ENCODE peak calls at places on chromosomes 5 and 9, in six cellular contexts. Q is WTC11, I is Peyer's patch, N is bronchial epithelial cell, F is pancreas, Y is neural progenitor cell. U is an unnamed sample.

GRCh38 chr9:107316795-107317661 is 33.9 kb downstream of the RAD23B start:
- DNase-seq in Q (no peak), I (no peak), N (peak), F (no peak), Y (peak), U (no peak)

GRCh38 chr9:120914410-120914809 is 12.2 kb downstream of the TRAF1 start:
- DNase-seq in Q (no peak), I (no peak), N (no peak), F (no peak), Y (no peak), U (no peak)

GRCh38 chr9:115004535-115004934 is 74.1 kb upstream of the TNFSF8 start:
- DNase-seq in Q (no peak), I (no peak), N (no peak), F (no peak), Y (no peak), U (no peak)

GRCh38 chr9:127318651-127319167 is 54.1 kb downstream of the GARNL3 start:
- DNase-seq in Q (no peak), I (no peak), N (peak), F (no peak), Y (no peak), U (no peak)

GRCh38 chr5:170006016-170006415 is 25.7 kb upstream of the INSYN2B start:
- DNase-seq in Q (no peak), I (no peak), N (no peak), F (no peak), Y (peak), U (peak)

GRCh38 chr5:4207456-4207855 is 611.8 kb downstream of the IRX1 start:
- DNase-seq in Q (no peak), I (no peak), N (no peak), F (no peak), Y (peak), U (no peak)

GRCh38 chr5:6587171-6587570 is 45.7 kb downstream of the NSUN2 start:
- DNase-seq in Q (no peak), I (no peak), N (no peak), F (no peak), Y (no peak), U (no peak)

GRCh38 chr9:5441043-5441442 is 3.3 kb upstream of the PLGRKT start:
- DNase-seq in Q (no peak), I (no peak), N (peak), F (no peak), Y (no peak), U (no peak)

GRCh38 chr5:112918679-112919078 is 3.3 kb downstream of the REEP5 start:
- DNase-seq in Q (no peak), I (no peak), N (no peak), F (no peak), Y (no peak), U (peak)

GRCh38 chr5:132767150-132767549 is 9.9 kb downstream of the SEPTIN8 start:
- DNase-seq in Q (no peak), I (peak), N (no peak), F (no peak), Y (no peak), U (no peak)

GRCh38 chr5:31854181-31854624 is 215.3 kb downstream of the PDZD2 start:
- DNase-seq in Q (peak), I (no peak), N (peak), F (peak), Y (peak), U (peak)

GRCh38 chr9:134222018-134222573 is 57.7 kb upstream of the RNU6ATAC start:
- DNase-seq in Q (no peak), I (no peak), N (peak), F (peak), Y (no peak), U (no peak)

GRCh38 chr5:58804331-58804730 is 221.5 kb downstream of the RAB3C start:
- DNase-seq in Q (no peak), I (no peak), N (no peak), F (no peak), Y (peak), U (no peak)

GRCh38 chr9:125683486-125683885 is 23.5 kb downstream of the MAPKAP1 start:
- DNase-seq in Q (no peak), I (no peak), N (peak), F (no peak), Y (no peak), U (no peak)

GRCh38 chr5:132134384-132134783 is 60.8 kb downstream of the CSF2 start:
- DNase-seq in Q (no peak), I (no peak), N (peak), F (no peak), Y (no peak), U (no peak)

GRCh38 chr5:75909223-75909622 is 174.0 kb upstream of the SV2C start:
- DNase-seq in Q (no peak), I (no peak), N (no peak), F (no peak), Y (no peak), U (no peak)

GRCh38 chr5:53877243-53877642 is 316.8 kb downstream of the NDUFS4 start:
- DNase-seq in Q (no peak), I (no peak), N (peak), F (no peak), Y (no peak), U (no peak)

GRCh38 chr5:6780802-6781391 is 67.7 kb downstream of the TENT4A start:
- DNase-seq in Q (no peak), I (no peak), N (no peak), F (no peak), Y (no peak), U (no peak)

GRCh38 chr5:144028644-144029043 is 141.8 kb downstream of the YIPF5 start:
- DNase-seq in Q (no peak), I (no peak), N (no peak), F (no peak), Y (no peak), U (no peak)

GRCh38 chr9:14662060-14662453 is 31.2 kb downstream of the ZDHHC21 start:
- DNase-seq in Q (no peak), I (no peak), N (no peak), F (no peak), Y (no peak), U (no peak)

GRCh38 chr9:14660721-14661120 is 32.5 kb downstream of the ZDHHC21 start:
- DNase-seq in Q (no peak), I (no peak), N (no peak), F (no peak), Y (no peak), U (no peak)

GRCh38 chr9:14661421-14662059 is 31.7 kb downstream of the ZDHHC21 start:
- DNase-seq in Q (no peak), I (no peak), N (peak), F (no peak), Y (peak), U (no peak)
- TF ChIP-seq CTCF in Q (peak), I (no peak), N (peak), F (peak), Y (peak), U (peak)

GRCh38 chr5:74765929-74766328 is 988 bp downstream of the GFM2 start:
- DNase-seq in Q (no peak), I (no peak), N (no peak), F (no peak), Y (no peak), U (no peak)

GRCh38 chr5:74767579-74767913 is 497 bp downstream of the NSA2 start:
- DNase-seq in Q (no peak), I (no peak), N (peak), F (no peak), Y (peak), U (peak)

GRCh38 chr5:74765201-74765600 is 1.7 kb downstream of the GFM2 start:
- DNase-seq in Q (no peak), I (no peak), N (peak), F (no peak), Y (peak), U (no peak)

GRCh38 chr5:74766348-74766886 is 500 bp downstream of the GFM2 start:
- DNase-seq in Q (no peak), I (no peak), N (peak), F (no peak), Y (peak), U (no peak)

DNA sequence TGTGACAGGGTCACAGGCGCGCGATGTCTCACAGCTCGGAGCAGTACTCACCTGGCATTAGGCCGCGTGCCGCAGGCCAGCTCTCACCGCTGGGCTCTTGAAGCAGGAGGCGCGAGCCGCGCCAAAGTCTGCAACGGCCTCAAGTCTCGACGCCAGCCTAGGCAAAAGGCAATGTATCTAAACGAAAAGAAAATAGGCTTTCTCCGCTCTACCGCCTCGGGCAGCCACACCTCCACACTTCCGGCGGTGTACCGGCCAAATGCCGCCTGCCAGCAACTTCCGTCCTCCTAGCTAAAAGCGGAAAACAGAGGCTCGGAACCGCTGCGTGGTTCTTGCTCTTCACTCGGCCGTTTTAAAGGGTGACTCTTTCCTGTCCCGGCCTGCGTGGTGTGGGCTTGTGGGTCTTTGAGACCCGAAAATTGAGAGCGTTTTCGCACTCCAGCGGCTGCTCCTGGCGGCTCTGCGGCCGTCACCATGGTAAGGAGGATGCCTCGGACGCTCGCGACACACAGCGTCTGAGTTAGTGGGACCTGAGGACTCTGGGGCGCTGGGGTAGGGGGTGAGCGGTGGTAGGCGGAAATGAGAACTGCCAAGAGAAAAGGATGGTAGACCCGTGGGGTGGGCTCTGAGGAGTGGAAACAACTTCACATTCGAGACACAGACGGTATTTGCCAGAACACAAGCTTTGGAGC is at the start of the genes GFM2 and NSA2:
- DNase-seq in Q (peak), I (peak), N (peak), F (peak), Y (peak), U (peak)
- TF ChIP-seq CTCF in Q (no peak), I (no peak), N (no peak), F (no peak), Y (no peak), U (no peak)

DNA sequence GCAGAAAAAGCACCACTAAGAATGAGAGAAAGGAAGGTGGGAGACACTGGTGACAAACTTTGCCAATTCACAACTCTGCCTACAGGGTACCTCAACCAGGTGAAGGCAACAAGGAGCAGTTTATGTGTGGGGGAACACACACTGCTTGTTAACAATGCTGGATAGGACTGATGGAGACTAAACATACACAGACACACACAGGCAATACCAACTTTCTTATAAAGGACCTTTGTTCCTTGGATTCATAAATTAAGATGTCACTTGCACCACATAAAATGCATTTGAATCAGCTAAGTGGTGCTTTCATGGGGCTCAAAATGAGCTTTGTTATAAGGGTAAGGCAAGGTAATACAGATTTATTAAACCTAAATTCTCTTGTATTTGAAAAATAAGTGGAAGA is 4.0 kb downstream of the TSTD2 start:
- DNase-seq in Q (no peak), I (no peak), N (no peak), F (no peak), Y (no peak), U (no peak)
- TF ChIP-seq CTCF in Q (no peak), I (no peak), N (no peak), F (no peak), Y (no peak), U (no peak)

GRCh38 chr9:10226996-10227395 is 385.8 kb downstream of the PTPRD start:
- DNase-seq in Q (no peak), I (no peak), N (peak), F (no peak), Y (no peak), U (no peak)

GRCh38 chr9:10228082-10228481 is 384.7 kb downstream of the PTPRD start:
- DNase-seq in Q (no peak), I (no peak), N (peak), F (no peak), Y (no peak), U (no peak)

GRCh38 chr9:10230512-10230911 is 382.3 kb downstream of the PTPRD start:
- DNase-seq in Q (no peak), I (no peak), N (no peak), F (no peak), Y (no peak), U (no peak)

GRCh38 chr9:10238087-10238486 is 374.7 kb downstream of the PTPRD start:
- DNase-seq in Q (no peak), I (no peak), N (no peak), F (no peak), Y (no peak), U (no peak)

DNA sequence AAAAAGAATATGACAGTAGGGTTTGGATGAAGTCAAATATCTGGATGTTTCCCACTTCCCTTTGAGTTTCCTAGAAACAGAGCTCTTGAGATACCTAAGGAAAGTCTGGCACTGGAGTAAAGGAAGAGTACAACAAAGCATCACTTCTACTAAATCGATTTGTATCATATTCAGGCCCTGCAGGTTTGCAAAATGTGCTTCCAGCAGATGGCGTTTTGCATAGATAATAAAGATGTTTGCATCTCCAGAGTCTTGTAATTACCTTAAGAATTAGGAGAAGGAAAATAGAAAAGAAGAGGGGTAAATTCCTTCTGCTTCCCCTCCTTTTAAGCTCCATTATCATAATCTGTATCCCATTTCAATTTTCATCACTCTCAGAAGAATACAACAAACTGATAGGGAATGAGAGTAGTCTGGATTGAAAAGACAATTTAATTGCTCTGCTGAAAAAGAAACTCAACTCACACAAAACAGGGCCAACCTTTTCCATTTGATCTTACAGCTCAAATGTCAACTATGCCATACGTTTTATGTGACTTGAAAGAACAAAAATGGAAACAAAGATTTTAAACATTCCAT is 380.4 kb downstream of the PTPRD start:
- DNase-seq in Q (no peak), I (no peak), N (peak), F (no peak), Y (no peak), U (no peak)
- TF ChIP-seq CTCF in Q (no peak), I (no peak), N (peak), F (no peak), Y (peak), U (no peak)

DNA sequence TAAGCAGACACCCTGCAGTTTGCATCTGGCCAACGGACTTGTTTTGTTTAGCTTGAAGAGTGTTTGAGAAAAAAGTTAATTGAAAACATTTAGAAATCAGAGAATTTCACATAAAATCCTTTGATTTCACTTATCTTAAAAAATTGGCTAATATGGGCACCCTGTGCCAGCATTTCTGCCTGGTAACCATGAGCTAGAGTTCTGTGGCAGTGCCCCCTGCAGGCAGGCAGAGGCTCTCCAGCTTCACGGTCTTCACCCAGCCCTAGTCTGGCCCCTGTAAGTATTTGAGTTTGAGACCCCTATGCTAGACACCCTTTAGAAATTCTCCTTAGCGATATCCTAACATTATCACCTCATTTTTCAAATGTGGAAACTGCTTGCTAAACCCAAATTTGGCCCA is 18.8 kb upstream of the FANCC start:
- DNase-seq in Q (peak), I (no peak), N (no peak), F (no peak), Y (no peak), U (no peak)
- TF ChIP-seq CTCF in Q (peak), I (no peak), N (peak), F (peak), Y (peak), U (peak)

GRCh38 chr5:181173420-181174342 is 26.3 kb downstream of the OR2V2 start:
- DNase-seq in Q (peak), I (no peak), N (peak), F (no peak), Y (peak), U (peak)
- TF ChIP-seq CTCF in Q (no peak), I (no peak), N (no peak), F (no peak), Y (no peak), U (no peak)

GRCh38 chr9:33860200-33860871 is 43.4 kb downstream of the UBE2R2 start:
- DNase-seq in Q (no peak), I (no peak), N (no peak), F (no peak), Y (no peak), U (no peak)
- TF ChIP-seq CTCF in Q (no peak), I (no peak), N (no peak), F (no peak), Y (no peak), U (peak)